ENCODE peak calls at places on chromosomes 3 and 15, in seven cellular contexts. A, T, H, Z, Q, S and I are unnamed samples.

GRCh38 chr15:73325191-73325980 is 43.4 kb downstream of the HCN4 start:
- DNase-seq in A (peak; percentile 59), T (peak; percentile 60), H (no peak), Z (peak; percentile 29), Q (no peak), S (peak; percentile 35), I (no peak)

GRCh38 chr15:84949845-84950569 is 31.6 kb upstream of the PDE8A start:
- DNase-seq in A (no peak), T (no peak), H (no peak), Z (no peak), Q (no peak), S (no peak), I (no peak)

GRCh38 chr15:47570044-47570443 is 147.3 kb upstream of the SEMA6D start:
- DNase-seq in A (no peak), T (no peak), H (no peak), Z (no peak), Q (no peak), S (no peak), I (no peak)

GRCh38 chr3:151226088-151226563 is 23.1 kb upstream of the GPR171 start:
- DNase-seq in A (no peak), T (peak; percentile 29), H (no peak), Z (no peak), Q (no peak), S (no peak), I (no peak)

GRCh38 chr3:58526124-58526957 is 10.6 kb downstream of the ACOX2 start:
- DNase-seq in A (no peak), T (no peak), H (no peak), Z (no peak), Q (no peak), S (peak; percentile 51), I (no peak)

GRCh38 chr3:105843895-105844500 is 24.8 kb downstream of the CBLB start:
- DNase-seq in A (no peak), T (no peak), H (no peak), Z (no peak), Q (no peak), S (no peak), I (no peak)

GRCh38 chr3:95607926-95608325 is 1206.5 kb upstream of the EPHA6 start:
- DNase-seq in A (no peak), T (no peak), H (no peak), Z (no peak), Q (no peak), S (no peak), I (no peak)

GRCh38 chr15:93865610-93866009 is 365.8 kb upstream of the MCTP2 start:
- DNase-seq in A (no peak), T (no peak), H (no peak), Z (no peak), Q (no peak), S (no peak), I (no peak)

GRCh38 chr15:40097968-40098476 is 10.7 kb downstream of the BMF start:
- DNase-seq in A (peak; percentile 67), T (no peak), H (no peak), Z (no peak), Q (no peak), S (no peak), I (no peak)

GRCh38 chr15:70088427-70088826 is 9.3 kb downstream of the TLE3 start:
- DNase-seq in A (no peak), T (no peak), H (no peak), Z (no peak), Q (no peak), S (no peak), I (no peak)

GRCh38 chr3:50978991-50979667 is 304.4 kb downstream of the DOCK3 start:
- DNase-seq in A (no peak), T (no peak), H (no peak), Z (no peak), Q (no peak), S (no peak), I (no peak)

GRCh38 chr3:66625464-66626216 is 124.8 kb upstream of the LRIG1 start:
- DNase-seq in A (no peak), T (no peak), H (no peak), Z (no peak), Q (no peak), S (no peak), I (no peak)

GRCh38 chr3:26259166-26259565 is 363.4 kb upstream of the LRRC3B start:
- DNase-seq in A (no peak), T (no peak), H (no peak), Z (no peak), Q (no peak), S (no peak), I (no peak)

GRCh38 chr3:170555329-170555728 is 30.5 kb downstream of the SLC7A14 start:
- DNase-seq in A (no peak), T (no peak), H (no peak), Z (no peak), Q (no peak), S (no peak), I (no peak)

GRCh38 chr3:55718475-55718874 is 231.4 kb upstream of the WNT5A start:
- DNase-seq in A (no peak), T (no peak), H (no peak), Z (no peak), Q (no peak), S (no peak), I (no peak)

GRCh38 chr3:38843898-38844297 is 27.9 kb upstream of the SCN10A start:
- DNase-seq in A (no peak), T (peak; percentile 21), H (no peak), Z (no peak), Q (no peak), S (peak; percentile 37), I (no peak)

GRCh38 chr3:105611304-105612192 is 244.8 kb downstream of the ALCAM start:
- DNase-seq in A (no peak), T (no peak), H (no peak), Z (no peak), Q (no peak), S (peak; percentile 60), I (no peak)

GRCh38 chr3:171741377-171741776 is 68.9 kb downstream of the PLD1 start:
- DNase-seq in A (no peak), T (no peak), H (no peak), Z (no peak), Q (no peak), S (no peak), I (no peak)

GRCh38 chr15:81146006-81146405 is 11.9 kb downstream of the CFAP161 start:
- DNase-seq in A (no peak), T (no peak), H (no peak), Z (no peak), Q (no peak), S (no peak), I (no peak)

GRCh38 chr3:8554725-8555621 is 53.4 kb downstream of the LMCD1 start:
- DNase-seq in A (no peak), T (no peak), H (no peak), Z (no peak), Q (no peak), S (no peak), I (no peak)

GRCh38 chr15:40595773-40596172 is 1.7 kb downstream of the KNL1 start:
- DNase-seq in A (no peak), T (no peak), H (no peak), Z (no peak), Q (no peak), S (no peak), I (no peak)

GRCh38 chr3:101381809-101382208 is 61.4 kb upstream of the IMPG2 start:
- DNase-seq in A (no peak), T (no peak), H (no peak), Z (no peak), Q (peak; percentile 17), S (no peak), I (peak; percentile 21)